ENCODE peak calls at places on chromosome 17, in six cellular contexts. Z is mesendoderm, N is IMR-90, X is H9, H is neuronal stem cell, E is mesenchymal stem cell. S is an unnamed sample.

GRCh38 chr17:34177642-34178041 is 77.4 kb upstream of the CCL2 start:
- DNase-seq in H (no peak), X (no peak), Z (no peak), E (peak; percentile 85), N (peak; percentile 83), S (no peak)

GRCh38 chr17:57114085-57114673 is 29.1 kb downstream of the AKAP1 start:
- DNase-seq in E (peak; percentile 29), H (peak; percentile 51), Z (peak; percentile 66), X (peak; percentile 88), N (peak; percentile 6), S (no peak)

GRCh38 chr17:27384261-27384701 is 72.0 kb upstream of the KSR1 start:
- DNase-seq in X (no peak), E (peak; percentile 60), N (peak; percentile 96), H (no peak), Z (peak; percentile 18), S (peak; percentile 38)

GRCh38 chr17:33381201-33381600 is 88.1 kb upstream of the ASIC2 start:
- DNase-seq in H (no peak), E (peak; percentile 42), Z (peak; percentile 70), X (peak; percentile 52), N (no peak), S (no peak)

GRCh38 chr17:44389723-44390202 is 314 bp upstream of the ITGA2B start:
- DNase-seq in N (no peak), H (no peak), Z (no peak), E (no peak), X (peak; percentile 14), S (no peak)

GRCh38 chr17:42408076-42408475 is 15.0 kb downstream of the CAVIN1 start:
- DNase-seq in E (no peak), Z (no peak), N (no peak), X (peak; percentile 70), H (no peak), S (no peak)

GRCh38 chr17:80023261-80024205 is 12.1 kb downstream of the TBC1D16 start:
- DNase-seq in H (no peak), N (no peak), E (no peak), Z (no peak), X (peak; percentile 67), S (no peak)

GRCh38 chr17:77489898-77490265 is 349.1 kb downstream of the SEC14L1 start:
- DNase-seq in X (no peak), E (no peak), N (no peak), H (no peak), Z (no peak), S (no peak)

GRCh38 chr17:79741751-79742588 is 11.2 kb downstream of the ENPP7 start:
- DNase-seq in N (peak; percentile 32), Z (peak; percentile 84), X (peak; percentile 96), E (peak; percentile 55), H (peak; percentile 87), S (peak; percentile 75)

GRCh38 chr17:37060966-37061365 is 112.2 kb downstream of the AATF start:
- DNase-seq in Z (no peak), E (no peak), N (no peak), H (no peak), X (no peak), S (no peak)

GRCh38 chr17:9230861-9231260 is 209.6 kb downstream of the NTN1 start:
- DNase-seq in H (no peak), E (no peak), X (no peak), N (no peak), Z (no peak), S (no peak)

GRCh38 chr17:41547921-41548843 is 20.1 kb upstream of the KRT19 start:
- DNase-seq in H (no peak), Z (no peak), N (peak; percentile 98), E (peak; percentile 94), X (no peak), S (peak; percentile 82)

GRCh38 chr17:40320771-40321501 is 12.0 kb downstream of the RARA start:
- DNase-seq in E (no peak), H (no peak), N (no peak), Z (no peak), X (no peak), S (no peak)

DNA sequence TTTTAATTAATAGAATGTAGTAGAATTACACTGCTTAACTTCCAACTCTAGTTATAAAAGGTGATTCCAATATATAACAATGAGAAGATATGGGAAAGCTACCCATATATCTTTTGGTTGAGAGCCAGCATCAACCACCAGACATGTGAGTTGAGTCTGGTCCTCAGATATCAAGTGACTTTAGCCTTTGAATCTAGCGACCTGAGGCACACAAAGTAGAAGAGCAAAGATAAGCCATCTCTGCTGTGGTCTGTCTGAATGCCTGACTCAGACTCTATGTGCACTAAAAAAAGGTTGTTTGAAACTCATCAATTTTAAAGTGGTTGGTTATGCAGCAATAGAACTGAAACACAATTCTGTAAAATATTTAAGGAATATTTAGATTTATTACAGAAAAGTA is 492.5 kb upstream of the SOX9 start:
- DNase-seq in H (no peak), X (no peak), E (peak; percentile 24), N (no peak), Z (no peak), S (no peak)
- H2BK5ac ChIP-seq in H (no peak overlapping the region), X (no peak overlapping the region), E (no peak overlapping the region), N (no peak overlapping the region), Z (no peak overlapping the region), S (no peak overlapping the region)

DNA sequence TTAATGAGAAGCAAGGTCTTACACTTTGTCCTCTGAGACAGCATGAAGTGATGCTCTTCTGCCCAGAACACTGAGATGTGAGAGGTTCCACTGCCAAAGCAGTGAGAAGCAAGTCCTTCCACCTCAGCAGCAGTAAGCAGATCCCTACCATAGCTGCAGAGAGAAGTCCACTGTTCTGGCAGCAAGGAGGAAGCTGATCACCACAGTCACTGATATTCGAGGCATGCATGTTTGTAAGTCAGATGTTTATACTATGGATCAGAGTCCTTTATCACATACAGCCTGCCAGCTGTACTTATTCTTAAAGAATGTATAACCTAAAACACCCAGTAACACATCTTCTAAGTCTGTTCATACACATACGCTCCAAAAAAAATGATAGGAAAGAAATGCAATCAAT is 18.2 kb upstream of the METTL2A start:
- DNase-seq in N (peak; percentile 53), Z (no peak), X (no peak), E (peak; percentile 7), H (no peak), S (no peak)
- H2BK5ac ChIP-seq in N (no peak overlapping the region), Z (no peak overlapping the region), X (no peak overlapping the region), E (no peak overlapping the region), H (no peak overlapping the region), S (no peak overlapping the region)

GRCh38 chr17:81310963-81311550 is 15.9 kb upstream of the SLC38A10 start:
- DNase-seq in Z (no peak), H (no peak), E (no peak), N (no peak), X (no peak), S (peak; percentile 71)
- H2BK5ac ChIP-seq in Z (no peak overlapping the region), H (peak overlapping the region; percentile 89), E (no peak overlapping the region), N (no peak overlapping the region), X (no peak overlapping the region), S (no peak overlapping the region)

GRCh38 chr17:1275205-1275961 is 4.1 kb upstream of the TRARG1 start:
- DNase-seq in Z (no peak), X (no peak), E (no peak), N (no peak), H (no peak), S (no peak)

GRCh38 chr17:1286379-1287106 is 7.1 kb downstream of the TRARG1 start:
- DNase-seq in H (no peak), E (no peak), X (no peak), Z (no peak), N (no peak), S (no peak)

GRCh38 chr17:1275962-1276736 is 3.3 kb upstream of the TRARG1 start:
- DNase-seq in N (peak; percentile 27), Z (peak; percentile 66), H (peak; percentile 74), X (peak; percentile 85), E (peak; percentile 60), S (no peak)

DNA sequence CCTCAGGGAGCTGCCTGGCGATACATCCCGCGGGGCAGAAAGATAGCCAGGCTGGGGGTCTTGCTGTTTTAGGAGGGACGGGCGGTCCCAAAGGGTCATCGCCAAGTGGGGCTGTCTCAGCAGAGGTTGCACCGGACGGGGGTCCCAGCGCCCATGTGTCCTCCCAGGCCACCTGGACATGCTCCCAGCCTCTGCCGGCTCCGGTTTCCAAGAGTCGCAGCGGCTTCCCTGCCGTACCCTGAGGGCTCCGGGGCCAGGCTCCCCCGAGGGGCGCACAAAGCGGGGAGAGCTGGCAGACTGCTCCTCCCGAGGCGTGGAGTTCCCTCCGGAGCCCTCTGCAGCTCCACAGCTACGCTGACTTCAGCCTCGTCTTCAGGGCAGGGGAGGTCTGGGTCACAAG is 1.2 kb downstream of the TRARG1 start:
- DNase-seq in Z (no peak), X (no peak), H (no peak), N (no peak), E (no peak), S (no peak)
- H2BK5ac ChIP-seq in Z (no peak overlapping the region), X (no peak overlapping the region), H (no peak overlapping the region), N (no peak overlapping the region), E (no peak overlapping the region), S (no peak overlapping the region)

DNA sequence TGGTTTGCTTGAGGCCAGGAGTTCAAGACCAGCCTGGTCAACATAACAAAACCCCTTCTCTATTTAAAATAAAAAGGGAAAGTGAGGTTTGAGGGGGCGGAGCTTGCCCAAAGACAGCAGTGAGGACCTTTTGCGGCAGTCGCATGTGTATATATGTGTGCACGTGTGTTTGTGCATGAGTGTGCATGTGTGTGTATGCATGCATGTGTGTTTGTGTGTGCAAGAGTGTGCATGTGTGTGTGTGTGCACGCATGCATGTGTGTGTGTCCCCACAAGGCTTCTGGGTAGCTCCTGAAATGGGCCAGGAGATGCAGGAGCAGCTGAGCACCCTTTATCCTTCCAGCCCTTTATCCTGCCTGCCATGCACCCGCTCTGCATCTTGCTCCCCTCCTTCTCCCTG is 9.0 kb downstream of the RHBDL3 start:
- DNase-seq in Z (no peak), E (no peak), N (no peak), X (no peak), H (no peak), S (no peak)
- H2BK5ac ChIP-seq in Z (no peak overlapping the region), E (no peak overlapping the region), N (no peak overlapping the region), X (no peak overlapping the region), H (no peak overlapping the region), S (no peak overlapping the region)

GRCh38 chr17:45424769-45425124 is 7.9 kb downstream of the ARHGAP27 start:
- DNase-seq in N (no peak), X (no peak), E (no peak), Z (no peak), H (no peak), S (no peak)
- H2BK5ac ChIP-seq in N (no peak overlapping the region), X (no peak overlapping the region), E (no peak overlapping the region), Z (no peak overlapping the region), H (no peak overlapping the region), S (no peak overlapping the region)

DNA sequence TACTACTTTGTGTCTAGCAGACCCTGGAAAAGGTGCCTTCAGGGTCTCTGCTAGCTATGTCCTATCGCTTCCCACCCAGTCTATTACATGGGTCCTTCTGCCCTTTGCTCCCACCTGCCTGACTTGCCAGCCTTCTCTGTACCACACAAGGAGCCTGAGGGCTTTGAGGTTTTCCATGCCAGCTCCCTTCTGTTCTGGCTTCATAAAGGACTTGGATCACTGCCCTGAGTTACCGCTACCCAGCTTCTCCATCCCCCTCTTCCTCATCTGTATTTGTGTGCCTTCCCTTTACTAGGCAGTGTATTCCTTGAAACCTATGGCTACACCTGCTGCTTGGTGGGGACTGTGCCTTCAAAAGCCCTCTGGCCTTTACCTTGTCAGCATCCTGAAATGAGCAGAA is 19.6 kb upstream of the LLGL1 start:
- DNase-seq in N (no peak), Z (no peak), H (no peak), X (no peak), E (no peak), S (no peak)
- H2BK5ac ChIP-seq in N (no peak overlapping the region), Z (no peak overlapping the region), H (no peak overlapping the region), X (no peak overlapping the region), E (no peak overlapping the region), S (no peak overlapping the region)

S was measured in trophoblast cell.